ENCODE peak calls at places on chromosomes 11 and 22, in seven cellular contexts. W is A549; E is hepatocyte; Y is NCI-H1694; N is activated naive CD4-positive, alpha-beta T cell; J is RCC 7860; Z is AML-193. X is an unnamed sample.
A peak's percentile ranks its signal among the peaks of the same experiment; 100 is the strongest.

GRCh38 chr11:31995525-31996123 is 95.2 kb upstream of the RCN1 start:
- DNase-seq in E (no peak), Z (no peak), J (no peak), N (no peak), W (peak; percentile 1), Y (no peak), X (no peak)

GRCh38 chr11:32113200-32113599 is 22.3 kb downstream of the RCN1 start:
- DNase-seq in N (no peak), W (no peak), Y (peak; percentile 35), J (no peak), Z (no peak), E (no peak), X (no peak)

GRCh38 chr22:40541300-40541699 is 95.2 kb downstream of the MRTFA start:
- DNase-seq in N (no peak), Y (no peak), W (no peak), J (no peak), E (no peak), Z (no peak), X (no peak)

GRCh38 chr11:106121570-106122320 is 44.3 kb downstream of the AASDHPPT start:
- DNase-seq in N (no peak), Z (no peak), W (peak; percentile 49), E (no peak), J (no peak), Y (no peak), X (no peak)

GRCh38 chr22:31538815-31539214 is 42.5 kb downstream of the SFI1 start:
- DNase-seq in Y (no peak), N (no peak), W (no peak), Z (no peak), J (no peak), E (no peak), X (no peak)

GRCh38 chr11:69476715-69477025 is 4.8 kb upstream of the LINC01488 start:
- DNase-seq in Y (no peak), N (no peak), E (no peak), W (no peak), Z (no peak), J (no peak), X (no peak)

GRCh38 chr22:23083315-23084021 is 13.1 kb downstream of the GNAZ start:
- DNase-seq in J (no peak), Y (no peak), W (no peak), E (no peak), Z (no peak), N (no peak), X (no peak)

GRCh38 chr11:119999220-119999619 is 138.7 kb downstream of the TRIM29 start:
- DNase-seq in Z (no peak), Y (no peak), W (peak; percentile 6), J (no peak), N (no peak), E (no peak), X (no peak)

GRCh38 chr11:94539420-94539819 is 4.3 kb upstream of the FUT4 start:
- DNase-seq in J (no peak), Z (no peak), W (no peak), E (peak; percentile 54), N (no peak), Y (no peak), X (no peak)

GRCh38 chr11:69135420-69136363 is 20.0 kb upstream of the SMIM38 start:
- DNase-seq in Y (no peak), J (peak; percentile 90), N (no peak), W (no peak), Z (no peak), E (no peak), X (no peak)

GRCh38 chr11:2929511-2929879 is 275 bp upstream of the PHLDA2 start:
- DNase-seq in E (peak; percentile 87), W (peak; percentile 81), N (no peak), J (peak; percentile 52), Z (no peak), Y (no peak), X (no peak)

GRCh38 chr11:1888811-1889526 is 2.7 kb downstream of the PRR33 start:
- DNase-seq in N (no peak), E (no peak), J (no peak), W (no peak), Z (peak; percentile 71), Y (no peak), X (peak; percentile 43)

GRCh38 chr11:106619320-106619990 is 398.8 kb downstream of the GUCY1A2 start:
- DNase-seq in E (no peak), Y (no peak), J (no peak), N (no peak), W (no peak), Z (no peak), X (no peak)

GRCh38 chr22:43992331-43992821 is 31.7 kb upstream of the PARVB start:
- DNase-seq in Z (no peak), J (no peak), W (no peak), E (no peak), N (no peak), Y (no peak), X (no peak)

GRCh38 chr11:22976146-22976545 is 115.9 kb upstream of the CCDC179 start:
- DNase-seq in J (peak; percentile 42), N (no peak), E (peak; percentile 47), Y (no peak), Z (peak; percentile 27), W (peak; percentile 18), X (no peak)

GRCh38 chr11:104443387-104443786 is 279.4 kb upstream of the PDGFD start:
- DNase-seq in Z (no peak), N (no peak), Y (no peak), E (no peak), J (no peak), W (no peak), X (no peak)

GRCh38 chr11:120835601-120836228 is 188.2 kb upstream of the TBCEL start:
- DNase-seq in W (no peak), N (no peak), E (peak; percentile 49), J (no peak), Z (no peak), Y (no peak), X (no peak)

GRCh38 chr11:60844870-60845221 is 2.9 kb downstream of the CCDC86 start:
- DNase-seq in Z (no peak), J (no peak), Y (no peak), E (peak; percentile 48), N (no peak), W (no peak), X (no peak)

GRCh38 chr22:22788460-22789037 is 99.1 kb upstream of the IGLL5 start:
- DNase-seq in N (no peak), J (no peak), E (no peak), Z (no peak), Y (no peak), W (no peak), X (no peak)

GRCh38 chr22:43200031-43200430 is 13.1 kb upstream of the TTLL12 start:
- DNase-seq in Z (no peak), E (no peak), Y (no peak), N (no peak), W (no peak), J (no peak), X (no peak)

GRCh38 chr11:90656171-90656570 is 433.3 kb upstream of the CHORDC1 start:
- DNase-seq in E (no peak), N (no peak), Y (no peak), W (no peak), Z (no peak), J (no peak), X (no peak)

GRCh38 chr11:31240340-31240904 is 129.1 kb downstream of the DCDC1 start:
- DNase-seq in N (no peak), Y (peak; percentile 75), Z (peak; percentile 33), J (no peak), W (peak; percentile 73), E (peak; percentile 66), X (no peak)

GRCh38 chr22:48173061-48173849 is 1410.8 kb downstream of the TBC1D22A start:
- DNase-seq in W (no peak), E (no peak), Z (no peak), Y (no peak), N (no peak), J (no peak), X (no peak)

GRCh38 chr11:673866-674265 is 21.2 kb downstream of the DEAF1 start:
- DNase-seq in J (no peak), N (no peak), Z (no peak), E (no peak), Y (no peak), W (no peak), X (no peak)

GRCh38 chr11:61542661-61543060 is 34.1 kb downstream of the LRRC10B start:
- DNase-seq in Z (no peak), Y (no peak), E (no peak), N (no peak), J (no peak), W (no peak), X (no peak)

GRCh38 chr11:70853103-70853830 is 399.1 kb downstream of the SHANK2 start:
- DNase-seq in W (no peak), Z (no peak), N (no peak), J (no peak), Y (no peak), E (no peak), X (no peak)

GRCh38 chr11:104000798-104001197 is 35.6 kb upstream of the DDI1 start:
- DNase-seq in E (no peak), Z (no peak), W (no peak), Y (no peak), N (no peak), J (no peak), X (no peak)

GRCh38 chr11:45577755-45578154 is 87.7 kb downstream of the CHST1 start:
- DNase-seq in Y (no peak), J (no peak), N (no peak), Z (no peak), E (no peak), W (no peak), X (no peak)

GRCh38 chr11:24406389-24406788 is 90.5 kb upstream of the LUZP2 start:
- DNase-seq in J (no peak), N (no peak), Y (no peak), W (no peak), Z (no peak), E (no peak), X (no peak)

GRCh38 chr22:39898997-39899396 is 1.9 kb upstream of the GRAP2 start:
- DNase-seq in Y (no peak), Z (peak; percentile 33), N (no peak), W (no peak), E (no peak), J (no peak), X (no peak)

GRCh38 chr11:67731583-67731982 is 57.2 kb upstream of the ALDH3B2 start:
- DNase-seq in Y (peak; percentile 10), J (no peak), Z (no peak), W (no peak), E (no peak), N (no peak), X (no peak)

GRCh38 chr11:21768388-21768787 is 424.5 kb upstream of the ANO5 start:
- DNase-seq in J (no peak), Y (no peak), Z (no peak), N (no peak), W (no peak), E (no peak), X (no peak)

GRCh38 chr22:33873186-33873585 is 47.1 kb downstream of the LARGE1 start:
- DNase-seq in Z (no peak), E (no peak), N (no peak), W (no peak), J (no peak), Y (no peak), X (no peak)

GRCh38 chr22:50622723-50623327 is 5.1 kb downstream of the ARSA start:
- DNase-seq in E (no peak), J (no peak), Y (no peak), W (no peak), Z (no peak), N (no peak), X (no peak)

GRCh38 chr22:50246242-50247175 is 1.7 kb upstream of the TUBGCP6 start:
- DNase-seq in Z (no peak), E (no peak), W (no peak), N (no peak), Y (no peak), J (no peak), X (no peak)

GRCh38 chr22:27918351-27919221 is 470 bp downstream of the PITPNB start:
- DNase-seq in J (peak; percentile 31), Z (peak; percentile 39), N (no peak), E (peak; percentile 77), Y (no peak), W (peak; percentile 41), X (peak; percentile 44)

X was measured in stimulated activated CD4-positive, alpha-beta T cell treated with anti-CD3 and anti-CD28 coated beads, TNF-alpha, amount 100 ng/mL, for 1 hour.